ENCODE peak calls at places on chromosomes 7 and 10, in six cellular contexts. One of them, this sample, is unnamed.

GRCh38 chr10:25933653-25934608 is at the start of gene MYO3A:
- DNase-seq in uterus: no peak
- DNase-seq in IMR-90: no peak
- DNase-seq in psoas muscle: no peak
- DNase-seq in DND-41: no peak
- DNase-seq in PC-9: no peak
- DNase-seq in this sample: no peak

GRCh38 chr7:130930260-130930659 is 196.3 kb upstream of the KLF14 start:
- DNase-seq in psoas muscle: peak; percentile 74
- DNase-seq in PC-9: peak; percentile 46
- DNase-seq in IMR-90: peak; percentile 44
- DNase-seq in uterus: no peak
- DNase-seq in DND-41: no peak
- DNase-seq in this sample: no peak

GRCh38 chr10:127117125-127117524 is 79.3 kb downstream of the INSYN2A start:
- DNase-seq in IMR-90: peak; percentile 64
- DNase-seq in uterus: no peak
- DNase-seq in psoas muscle: no peak
- DNase-seq in PC-9: no peak
- DNase-seq in DND-41: peak; percentile 72
- DNase-seq in this sample: no peak

GRCh38 chr10:75926763-75927162 is 495.3 kb downstream of the LRMDA start:
- DNase-seq in IMR-90: peak; percentile 19
- DNase-seq in psoas muscle: no peak
- DNase-seq in uterus: peak; percentile 43
- DNase-seq in PC-9: peak; percentile 38
- DNase-seq in DND-41: peak; percentile 7
- DNase-seq in this sample: no peak

GRCh38 chr10:91034042-91034441 is 113.2 kb upstream of the ANKRD1 start:
- DNase-seq in uterus: no peak
- DNase-seq in psoas muscle: no peak
- DNase-seq in PC-9: no peak
- DNase-seq in DND-41: peak; percentile 77
- DNase-seq in IMR-90: no peak
- DNase-seq in this sample: no peak

GRCh38 chr7:42012786-42013360 is 224.1 kb downstream of the GLI3 start:
- DNase-seq in DND-41: no peak
- DNase-seq in uterus: no peak
- DNase-seq in psoas muscle: no peak
- DNase-seq in IMR-90: no peak
- DNase-seq in PC-9: no peak
- DNase-seq in this sample: no peak

GRCh38 chr10:124022066-124022465 is 71.3 kb downstream of the CHST15 start:
- DNase-seq in DND-41: no peak
- DNase-seq in PC-9: no peak
- DNase-seq in psoas muscle: no peak
- DNase-seq in IMR-90: no peak
- DNase-seq in uterus: no peak
- DNase-seq in this sample: no peak

GRCh38 chr7:101435461-101436225 is 73.0 kb downstream of the COL26A1 start:
- DNase-seq in DND-41: no peak
- DNase-seq in PC-9: no peak
- DNase-seq in uterus: no peak
- DNase-seq in psoas muscle: no peak
- DNase-seq in IMR-90: no peak
- DNase-seq in this sample: no peak

GRCh38 chr7:83681200-83681599 is 32.3 kb upstream of the SEMA3E start:
- DNase-seq in psoas muscle: no peak
- DNase-seq in DND-41: no peak
- DNase-seq in IMR-90: no peak
- DNase-seq in uterus: no peak
- DNase-seq in PC-9: no peak
- DNase-seq in this sample: no peak

GRCh38 chr10:45461034-45461433 is 87.0 kb downstream of the ALOX5 start:
- DNase-seq in DND-41: no peak
- DNase-seq in PC-9: peak; percentile 5
- DNase-seq in IMR-90: peak; percentile 15
- DNase-seq in psoas muscle: no peak
- DNase-seq in uterus: no peak
- DNase-seq in this sample: no peak

GRCh38 chr10:13525683-13526082 is 3.1 kb downstream of the BEND7 start:
- DNase-seq in PC-9: no peak
- DNase-seq in DND-41: no peak
- DNase-seq in psoas muscle: no peak
- DNase-seq in uterus: no peak
- DNase-seq in IMR-90: no peak
- DNase-seq in this sample: no peak

GRCh38 chr10:62613429-62613828 is 191.1 kb upstream of the ADO start:
- DNase-seq in PC-9: no peak
- DNase-seq in psoas muscle: no peak
- DNase-seq in IMR-90: peak; percentile 79
- DNase-seq in DND-41: no peak
- DNase-seq in uterus: no peak
- DNase-seq in this sample: no peak

GRCh38 chr7:40845959-40846358 is 711.2 kb downstream of the SUGCT start:
- DNase-seq in uterus: no peak
- DNase-seq in psoas muscle: no peak
- DNase-seq in DND-41: no peak
- DNase-seq in PC-9: no peak
- DNase-seq in IMR-90: no peak
- DNase-seq in this sample: no peak

GRCh38 chr10:89710748-89711147 is 9.4 kb downstream of the KIF20B start:
- DNase-seq in uterus: no peak
- DNase-seq in DND-41: no peak
- DNase-seq in PC-9: no peak
- DNase-seq in IMR-90: peak; percentile 54
- DNase-seq in psoas muscle: no peak
- DNase-seq in this sample: no peak

GRCh38 chr7:5448378-5449042 is 24.9 kb upstream of the TNRC18 start:
- DNase-seq in uterus: no peak
- DNase-seq in PC-9: no peak
- DNase-seq in IMR-90: no peak
- DNase-seq in psoas muscle: no peak
- DNase-seq in DND-41: no peak
- DNase-seq in this sample: no peak

GRCh38 chr10:54843085-54843646 is 42.1 kb upstream of the PCDH15 start:
- DNase-seq in PC-9: no peak
- DNase-seq in IMR-90: no peak
- DNase-seq in DND-41: no peak
- DNase-seq in uterus: no peak
- DNase-seq in psoas muscle: no peak
- DNase-seq in this sample: no peak

GRCh38 chr7:57308631-57309408 is 141.2 kb upstream of the ZNF716 start:
- DNase-seq in psoas muscle: no peak
- DNase-seq in IMR-90: no peak
- DNase-seq in DND-41: peak; percentile 12
- DNase-seq in uterus: no peak
- DNase-seq in PC-9: no peak
- DNase-seq in this sample: no peak

GRCh38 chr7:34844936-34845665 is 187.1 kb downstream of the NPSR1 start:
- DNase-seq in psoas muscle: no peak
- DNase-seq in PC-9: no peak
- DNase-seq in uterus: no peak
- DNase-seq in DND-41: no peak
- DNase-seq in IMR-90: no peak
- DNase-seq in this sample: no peak

GRCh38 chr7:80611779-80612178 is 26.7 kb upstream of the CD36 start:
- DNase-seq in PC-9: peak; percentile 61
- DNase-seq in psoas muscle: peak; percentile 50
- DNase-seq in IMR-90: peak; percentile 86
- DNase-seq in uterus: no peak
- DNase-seq in DND-41: no peak
- DNase-seq in this sample: no peak

GRCh38 chr10:113991091-113991860 is 52.4 kb upstream of the ADRB1 start:
- DNase-seq in PC-9: no peak
- DNase-seq in psoas muscle: no peak
- DNase-seq in DND-41: peak; percentile 18
- DNase-seq in uterus: no peak
- DNase-seq in IMR-90: no peak
- DNase-seq in this sample: no peak

GRCh38 chr7:23058412-23059096 is 44.6 kb upstream of the HYCC1 start:
- DNase-seq in PC-9: no peak
- DNase-seq in IMR-90: no peak
- DNase-seq in psoas muscle: no peak
- DNase-seq in uterus: no peak
- DNase-seq in DND-41: no peak
- DNase-seq in this sample: no peak

GRCh38 chr7:23067271-23067670 is 38.3 kb upstream of the KLHL7 start:
- DNase-seq in psoas muscle: no peak
- DNase-seq in uterus: no peak
- DNase-seq in PC-9: no peak
- DNase-seq in IMR-90: peak; percentile 62
- DNase-seq in DND-41: no peak
- DNase-seq in this sample: no peak

GRCh38 chr7:23061327-23061726 is 44.3 kb upstream of the KLHL7 start:
- DNase-seq in uterus: no peak
- DNase-seq in psoas muscle: no peak
- DNase-seq in DND-41: no peak
- DNase-seq in PC-9: no peak
- DNase-seq in IMR-90: no peak
- DNase-seq in this sample: no peak

GRCh38 chr7:23065974-23066373 is 39.6 kb upstream of the KLHL7 start:
- DNase-seq in IMR-90: peak; percentile 48
- DNase-seq in PC-9: peak; percentile 51
- DNase-seq in psoas muscle: no peak
- DNase-seq in DND-41: no peak
- DNase-seq in uterus: no peak
- DNase-seq in this sample: no peak

DNA sequence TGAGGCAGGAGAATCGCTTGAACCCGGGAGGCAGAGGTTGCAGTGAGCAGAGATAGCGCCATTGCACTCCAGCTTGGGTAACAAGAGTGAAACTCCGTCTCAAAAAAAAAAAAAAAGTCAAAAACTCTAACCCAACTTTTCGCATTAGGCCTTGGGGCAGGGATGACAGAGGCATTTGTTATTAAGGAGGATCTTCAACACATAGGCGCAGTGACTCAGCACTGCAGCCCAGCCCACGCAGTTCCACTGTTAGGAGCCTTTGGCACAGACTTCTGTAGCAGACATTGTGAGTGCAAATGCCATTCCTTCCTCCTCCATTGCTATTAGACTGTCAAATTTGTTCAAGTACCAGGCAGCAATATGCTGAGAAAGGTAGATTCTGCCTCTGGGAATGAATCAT is 43.1 kb upstream of the KLHL7 start:
- DNase-seq in PC-9: no peak
- DNase-seq in DND-41: no peak
- DNase-seq in IMR-90: peak; percentile 80
- DNase-seq in psoas muscle: no peak
- DNase-seq in uterus: no peak
- DNase-seq in this sample: no peak
- H3K27ac ChIP-seq in PC-9: no peak overlapping the region
- H3K27ac ChIP-seq in DND-41: no peak overlapping the region
- H3K27ac ChIP-seq in IMR-90: no peak overlapping the region
- H3K27ac ChIP-seq in psoas muscle: no peak overlapping the region
- H3K27ac ChIP-seq in uterus: no peak overlapping the region
- H3K27ac ChIP-seq in this sample: no peak overlapping the region

GRCh38 chr7:258476-259190 is 31.3 kb upstream of the FOXL3 start:
- DNase-seq in uterus: no peak
- DNase-seq in psoas muscle: no peak
- DNase-seq in DND-41: no peak
- DNase-seq in PC-9: no peak
- DNase-seq in IMR-90: no peak
- DNase-seq in this sample: no peak

GRCh38 chr7:259191-259505 is 30.8 kb upstream of the FOXL3 start:
- DNase-seq in IMR-90: no peak
- DNase-seq in uterus: no peak
- DNase-seq in DND-41: no peak
- DNase-seq in psoas muscle: peak; percentile 39
- DNase-seq in PC-9: no peak
- DNase-seq in this sample: no peak

GRCh38 chr7:261341-262250 is 28.4 kb upstream of the FOXL3 start:
- DNase-seq in psoas muscle: peak; percentile 44
- DNase-seq in PC-9: no peak
- DNase-seq in uterus: no peak
- DNase-seq in DND-41: no peak
- DNase-seq in IMR-90: no peak
- DNase-seq in this sample: no peak

GRCh38 chr7:260441-261281 is 29.3 kb upstream of the FOXL3 start:
- DNase-seq in psoas muscle: peak; percentile 60
- DNase-seq in uterus: no peak
- DNase-seq in DND-41: no peak
- DNase-seq in PC-9: no peak
- DNase-seq in IMR-90: no peak
- DNase-seq in this sample: no peak

DNA sequence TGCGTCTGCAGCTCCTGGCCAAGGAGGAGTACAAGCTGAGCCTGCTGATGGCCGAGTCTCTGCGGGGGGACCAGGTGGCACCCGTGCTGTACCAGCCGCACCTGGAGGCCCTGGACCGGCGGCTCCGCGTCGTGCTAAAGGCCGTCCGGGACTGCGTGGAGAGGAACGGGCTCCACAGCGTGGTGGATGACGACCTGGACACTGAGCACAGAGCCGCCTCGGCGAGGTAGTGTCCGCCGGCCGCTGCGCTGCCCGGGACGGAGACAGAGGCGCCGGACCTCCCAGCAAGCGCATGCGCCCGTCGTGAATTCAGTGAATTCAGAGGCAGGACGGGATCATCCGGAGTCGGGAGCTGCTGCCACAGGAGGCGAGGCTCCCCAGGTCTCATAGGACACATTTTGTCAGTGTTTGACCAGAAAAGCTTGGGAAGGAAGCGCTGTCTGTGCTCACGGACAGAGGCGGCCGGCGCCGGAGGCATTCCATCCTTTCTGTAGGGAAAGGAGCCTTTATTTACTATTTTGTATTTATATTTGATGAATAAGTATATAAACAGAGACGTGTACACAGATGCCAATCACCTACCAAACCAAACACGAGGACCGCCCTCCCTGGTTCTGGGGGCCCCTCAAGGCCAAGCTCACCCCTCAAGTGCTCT is 30.1 kb upstream of the FOXL3 start:
- DNase-seq in uterus: no peak
- DNase-seq in PC-9: no peak
- DNase-seq in DND-41: no peak
- DNase-seq in IMR-90: no peak
- DNase-seq in psoas muscle: peak; percentile 33
- DNase-seq in this sample: no peak
- H3K9me3 ChIP-seq in uterus: no peaks in the 10 kb centered on the region
- H3K9me3 ChIP-seq in PC-9: peaks cover 15% of the 10 kb centered on the region
- H3K9me3 ChIP-seq in DND-41: peaks cover 9% of the 10 kb centered on the region
- H3K9me3 ChIP-seq in IMR-90: peaks cover 31% of the 10 kb centered on the region
- H3K9me3 ChIP-seq in psoas muscle: no peaks in the 10 kb centered on the region
- H3K9me3 ChIP-seq in this sample: peaks cover 4% of the 10 kb centered on the region

DNA sequence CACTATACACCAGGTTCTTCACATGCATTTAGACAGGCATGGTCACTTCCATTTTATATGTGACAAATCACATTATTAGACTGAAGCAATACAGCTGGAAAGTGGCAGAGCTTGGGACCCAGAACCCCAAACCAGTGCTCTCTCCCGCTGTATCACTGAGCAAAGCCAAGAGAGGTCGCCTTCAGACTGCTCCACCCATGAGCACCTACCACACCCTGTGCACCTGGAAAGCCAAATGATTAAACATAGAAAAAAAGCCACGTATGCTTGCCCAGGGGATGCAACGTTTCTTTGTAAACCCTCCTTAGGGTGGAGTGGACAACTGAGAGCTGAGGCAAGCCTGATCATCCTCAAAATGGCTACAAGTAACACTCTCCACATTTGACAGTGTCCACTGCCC is 72.5 kb downstream of the CCDC6 start:
- DNase-seq in PC-9: no peak
- DNase-seq in psoas muscle: no peak
- DNase-seq in DND-41: no peak
- DNase-seq in uterus: no peak
- DNase-seq in IMR-90: no peak
- DNase-seq in this sample: no peak
- H3K27ac ChIP-seq in PC-9: no peak overlapping the region
- H3K27ac ChIP-seq in psoas muscle: no peak overlapping the region
- H3K27ac ChIP-seq in DND-41: no peak overlapping the region
- H3K27ac ChIP-seq in uterus: no peak overlapping the region
- H3K27ac ChIP-seq in IMR-90: no peak overlapping the region
- H3K27ac ChIP-seq in this sample: no peak overlapping the region

GRCh38 chr7:48141551-48141950 is 29.7 kb upstream of the ABCA13 start:
- DNase-seq in uterus: no peak
- DNase-seq in DND-41: no peak
- DNase-seq in psoas muscle: no peak
- DNase-seq in PC-9: no peak
- DNase-seq in IMR-90: no peak
- DNase-seq in this sample: no peak
- H3K9me3 ChIP-seq in uterus: no peaks in the 10 kb centered on the region
- H3K9me3 ChIP-seq in DND-41: no peaks in the 10 kb centered on the region
- H3K9me3 ChIP-seq in psoas muscle: no peaks in the 10 kb centered on the region
- H3K9me3 ChIP-seq in PC-9: peaks cover 11% of the 10 kb centered on the region
- H3K9me3 ChIP-seq in IMR-90: no peaks in the 10 kb centered on the region
- H3K9me3 ChIP-seq in this sample: no peaks in the 10 kb centered on the region

This sample was measured in thoracic aorta.